ENCODE peak calls at places on chromosomes 5 and 9, in seven cellular contexts. M is dorsolateral prefrontal cortex, O is tibial artery, C is fibroblast of pulmonary artery, P is BE2C, D is fibroblast of mammary gland, A is AG04450. B is an unnamed sample.

GRCh38 chr5:78509884-78510769 is 138.4 kb downstream of the LHFPL2 start:
- DNase-seq in M (peak), O (peak), C (peak), P (peak), D (no peak), A (no peak), B (peak)

GRCh38 chr9:118967901-118968300 is 401.3 kb downstream of the BRINP1 start:
- DNase-seq in M (no peak), O (no peak), C (no peak), P (no peak), D (no peak), A (no peak), B (no peak)

GRCh38 chr5:172565455-172565854 is 75.6 kb upstream of the NEURL1B start:
- DNase-seq in M (no peak), O (no peak), C (no peak), P (no peak), D (no peak), A (no peak), B (no peak)

GRCh38 chr5:554284-554988 is 30.2 kb upstream of the SLC9A3 start:
- DNase-seq in M (no peak), O (peak), C (no peak), P (peak), D (no peak), A (no peak), B (peak)

GRCh38 chr5:106873558-106873957 is 797.2 kb downstream of the EFNA5 start:
- DNase-seq in M (no peak), O (no peak), C (no peak), P (no peak), D (no peak), A (no peak), B (peak)

GRCh38 chr5:176538505-176538806 is 1.3 kb upstream of the RNF44 start:
- DNase-seq in M (no peak), O (no peak), C (no peak), P (no peak), D (no peak), A (no peak), B (no peak)

GRCh38 chr5:181151146-181151545 is 3.8 kb downstream of the OR2V2 start:
- DNase-seq in M (no peak), O (no peak), C (no peak), P (no peak), D (no peak), A (no peak), B (peak)

GRCh38 chr9:114121445-114122151 is 22.5 kb upstream of the KIF12 start:
- DNase-seq in M (no peak), O (no peak), C (no peak), P (no peak), D (no peak), A (no peak), B (no peak)

GRCh38 chr5:73031839-73032238 is 76.0 kb downstream of the FCHO2 start:
- DNase-seq in M (no peak), O (no peak), C (peak), P (peak), D (peak), A (peak), B (no peak)

GRCh38 chr5:150758210-150758533 is 645 bp downstream of the DCTN4 start:
- DNase-seq in M (no peak), O (no peak), C (no peak), P (no peak), D (no peak), A (no peak), B (no peak)

GRCh38 chr5:150757087-150757649 is 1.6 kb downstream of the DCTN4 start:
- DNase-seq in M (no peak), O (no peak), C (no peak), P (no peak), D (peak), A (no peak), B (no peak)

GRCh38 chr5:150759334-150759583 is 442 bp upstream of the DCTN4 start:
- DNase-seq in M (no peak), O (no peak), C (no peak), P (no peak), D (no peak), A (no peak), B (no peak)

GRCh38 chr5:150762216-150762615 is 3.4 kb upstream of the DCTN4 start:
- DNase-seq in M (no peak), O (peak), C (peak), P (no peak), D (peak), A (no peak), B (no peak)

GRCh38 chr5:150758534-150759333 is at the start of gene DCTN4:
- DNase-seq in M (peak), O (peak), C (peak), P (peak), D (peak), A (peak), B (peak)
- TF ChIP-seq CTCF in M (peak), O (no peak), C (no peak), P (no peak), D (no peak), A (no peak), B (no peak)

GRCh38 chr9:131635912-131636311 is 90.6 kb downstream of the PRRT1B start:
- DNase-seq in M (no peak), O (no peak), C (no peak), P (no peak), D (no peak), A (no peak), B (no peak)

GRCh38 chr9:131631254-131631653 is 85.9 kb downstream of the PRRT1B start:
- DNase-seq in M (no peak), O (no peak), C (no peak), P (no peak), D (no peak), A (no peak), B (no peak)

GRCh38 chr9:131633491-131634031 is 88.2 kb downstream of the PRRT1B start:
- DNase-seq in M (no peak), O (no peak), C (no peak), P (no peak), D (no peak), A (no peak), B (no peak)

GRCh38 chr9:131636593-131636992 is 91.3 kb downstream of the PRRT1B start:
- DNase-seq in M (no peak), O (no peak), C (no peak), P (peak), D (no peak), A (no peak), B (no peak)

GRCh38 chr9:131635285-131635684 is 90.0 kb downstream of the PRRT1B start:
- DNase-seq in M (peak), O (peak), C (peak), P (no peak), D (peak), A (peak), B (peak)
- TF ChIP-seq CTCF in M (no peak), O (peak), C (peak), P (no peak), D (peak), A (no peak), B (no peak)

GRCh38 chr5:137054792-137055191 is 444.3 kb downstream of the SPOCK1 start:
- DNase-seq in M (no peak), O (no peak), C (no peak), P (no peak), D (no peak), A (no peak), B (no peak)
- TF ChIP-seq CTCF in M (no peak), O (no peak), C (no peak), P (no peak), D (no peak), A (no peak), B (no peak)

DNA sequence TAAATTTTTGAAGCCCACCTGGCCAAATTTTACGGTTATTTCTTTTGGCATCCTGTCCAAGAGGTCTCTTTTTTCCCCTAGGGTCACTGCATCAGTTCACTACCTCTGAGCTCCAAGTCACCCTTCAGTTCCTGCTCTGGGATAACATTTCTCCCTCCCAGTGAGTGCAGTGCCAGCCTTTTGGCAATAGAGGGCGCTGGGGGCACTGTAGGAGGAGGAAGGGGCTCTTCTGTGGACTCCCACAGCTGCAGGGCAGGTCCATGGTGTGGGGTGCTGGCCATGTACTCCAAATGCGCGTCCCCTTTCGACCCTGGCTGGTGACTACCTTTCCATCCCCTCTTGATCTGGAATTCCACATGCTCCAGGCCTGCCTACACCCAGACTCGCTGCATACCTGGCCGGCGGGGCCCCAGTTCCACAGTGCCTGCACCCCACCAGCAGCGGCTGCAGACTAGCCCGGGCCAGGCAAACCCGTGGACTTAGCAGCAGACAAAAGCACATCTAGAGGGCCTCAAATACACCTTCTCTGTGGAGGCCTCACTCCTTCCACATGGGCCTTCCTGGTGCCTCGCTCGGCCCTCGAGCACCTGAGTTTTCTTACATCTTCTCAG is 20.3 kb upstream of the NINJ1 start:
- DNase-seq in M (no peak), O (no peak), C (no peak), P (peak), D (no peak), A (no peak), B (no peak)
- TF ChIP-seq CTCF in M (peak), O (peak), C (peak), P (peak), D (peak), A (peak), B (no peak)

GRCh38 chr9:87655731-87656130 is 70.2 kb upstream of the CTSL start:
- DNase-seq in M (no peak), O (no peak), C (no peak), P (no peak), D (no peak), A (no peak), B (no peak)
- TF ChIP-seq CTCF in M (no peak), O (no peak), C (no peak), P (no peak), D (no peak), A (no peak), B (no peak)

B was measured in lower leg skin.